ENCODE peak calls at places on chromosome 9, in six cellular contexts. O is retina, V is stomach, L is PC-9, F is T47D, P is fibroblast of villous mesenchyme. H is an unnamed sample.

GRCh38 chr9:16996901-16997491 is 126.5 kb upstream of the BNC2 start:
- DNase-seq in P (no peak), V (no peak), O (no peak), L (no peak), F (no peak), H (peak)

GRCh38 chr9:135209852-135210251 is 122.4 kb downstream of the OLFM1 start:
- DNase-seq in O (no peak), L (no peak), P (no peak), V (no peak), F (no peak), H (no peak)

GRCh38 chr9:104287255-104287872 is 193.3 kb downstream of the SMC2 start:
- DNase-seq in F (no peak), V (no peak), L (no peak), P (peak), O (no peak), H (no peak)

GRCh38 chr9:131275332-131276106 is 791 bp downstream of the FAM78A start:
- DNase-seq in O (no peak), L (no peak), P (no peak), F (no peak), V (no peak), H (peak)

GRCh38 chr9:124792976-124793594 is 16.2 kb downstream of the OLFML2A start:
- DNase-seq in V (no peak), O (no peak), P (peak), F (no peak), L (no peak), H (no peak)

GRCh38 chr9:76180541-76180940 is 213.7 kb downstream of the RFK start:
- DNase-seq in P (peak), O (no peak), F (no peak), L (peak), V (no peak), H (no peak)

GRCh38 chr9:35835216-35835604 is 6.2 kb downstream of the TMEM8B start:
- DNase-seq in V (peak), L (no peak), P (no peak), O (no peak), F (peak), H (no peak)

GRCh38 chr9:129030191-129030590 is 2.1 kb upstream of the SH3GLB2 start:
- DNase-seq in O (no peak), P (no peak), F (no peak), L (no peak), V (no peak), H (no peak)

GRCh38 chr9:114989600-114990410 is 59.4 kb upstream of the TNFSF8 start:
- DNase-seq in P (no peak), L (no peak), F (no peak), V (no peak), O (no peak), H (peak)

GRCh38 chr9:130266236-130267098 is 907 bp downstream of the HMCN2 start:
- DNase-seq in V (no peak), O (peak), L (no peak), F (no peak), P (no peak), H (no peak)

GRCh38 chr9:129549139-129549538 is 71.8 kb downstream of the C9orf50 start:
- DNase-seq in O (no peak), V (no peak), L (no peak), F (no peak), P (no peak), H (no peak)

GRCh38 chr9:103410059-103410458 is 414.9 kb downstream of the CYLC2 start:
- DNase-seq in V (no peak), L (no peak), O (no peak), P (no peak), F (no peak), H (no peak)

GRCh38 chr9:112348257-112348992 is 15.0 kb upstream of the PTBP3 start:
- DNase-seq in F (peak), L (no peak), V (peak), O (peak), P (peak), H (peak)

GRCh38 chr9:87197349-87198130 is 250.2 kb upstream of the GAS1 start:
- DNase-seq in L (no peak), P (no peak), O (no peak), V (no peak), F (no peak), H (no peak)